ENCODE peak calls at places on chromosome 7, in five cellular contexts. Z is HCT116, M is SK-N-SH, Y is K562, C is H1. W is an unnamed sample.

GRCh38 chr7:88306590-88307048 is at the start of gene STEAP4:
- DNase-seq in Y (no peak), M (no peak), Z (peak; percentile 19), C (peak; percentile 47), W (peak; percentile 49)

GRCh38 chr7:149175150-149175549 is 20.2 kb upstream of the ZNF282 start:
- DNase-seq in C (no peak), Z (no peak), Y (no peak), M (peak; percentile 84), W (no peak)

GRCh38 chr7:129607471-129608120 is 3.9 kb upstream of the NRF1 start:
- DNase-seq in M (peak; percentile 64), Z (no peak), C (no peak), Y (peak; percentile 84), W (no peak)

GRCh38 chr7:73577627-73578341 is 595 bp downstream of the TBL2 start:
- DNase-seq in Y (no peak), M (no peak), C (no peak), Z (no peak), W (no peak)

GRCh38 chr7:43856996-43857395 is 12.3 kb downstream of the MRPS24 start:
- DNase-seq in Z (no peak), Y (no peak), M (no peak), C (no peak), W (no peak)

GRCh38 chr7:45347804-45348203 is 190.2 kb downstream of the RAMP3 start:
- DNase-seq in Y (peak; percentile 19), M (peak; percentile 85), C (peak; percentile 17), Z (no peak), W (peak; percentile 63)

GRCh38 chr7:18473119-18473518 is 22.4 kb upstream of the HDAC9 start:
- DNase-seq in C (no peak), Z (no peak), Y (no peak), M (no peak), W (no peak)

GRCh38 chr7:116779921-116780320 is 82.5 kb upstream of the CAPZA2 start:
- DNase-seq in Z (no peak), C (no peak), M (no peak), Y (no peak), W (no peak)

GRCh38 chr7:150850273-150850672 is 2.0 kb upstream of the AOC1 start:
- DNase-seq in M (no peak), C (no peak), Z (no peak), Y (no peak), W (no peak)

GRCh38 chr7:158650821-158651225 is 53.8 kb downstream of the NCAPG2 start:
- DNase-seq in Z (no peak), M (no peak), C (no peak), Y (no peak), W (no peak)

GRCh38 chr7:117110480-117111315 is 157.4 kb downstream of the ST7 start:
- DNase-seq in Z (no peak), M (peak; percentile 80), Y (no peak), C (no peak), W (no peak)

GRCh38 chr7:46554688-46555422 is 633.8 kb upstream of the IGFBP3 start:
- DNase-seq in Z (no peak), Y (no peak), M (no peak), C (no peak), W (no peak)

GRCh38 chr7:139743967-139744767 is 33.6 kb downstream of the HIPK2 start:
- DNase-seq in Y (no peak), Z (no peak), M (no peak), C (no peak), W (no peak)

GRCh38 chr7:156148995-156149394 is 336.7 kb upstream of the SHH start:
- DNase-seq in M (no peak), Y (no peak), C (no peak), Z (no peak), W (no peak)

GRCh38 chr7:156152380-156152779 is 340.1 kb upstream of the SHH start:
- DNase-seq in M (no peak), Z (no peak), C (no peak), Y (no peak), W (no peak)

GRCh38 chr7:156153590-156153989 is 341.3 kb upstream of the SHH start:
- DNase-seq in Y (no peak), Z (no peak), M (no peak), C (no peak), W (no peak)

GRCh38 chr7:156151658-156152057 is 339.4 kb upstream of the SHH start:
- DNase-seq in M (no peak), Z (no peak), C (no peak), Y (no peak), W (no peak)

GRCh38 chr7:156151082-156151481 is 338.8 kb upstream of the SHH start:
- DNase-seq in Z (no peak), Y (no peak), C (no peak), M (no peak), W (no peak)
- TF ChIP-seq YY1 in Z (no peak), Y (no peak), C (no peak), M (no peak), W (no peak)

DNA sequence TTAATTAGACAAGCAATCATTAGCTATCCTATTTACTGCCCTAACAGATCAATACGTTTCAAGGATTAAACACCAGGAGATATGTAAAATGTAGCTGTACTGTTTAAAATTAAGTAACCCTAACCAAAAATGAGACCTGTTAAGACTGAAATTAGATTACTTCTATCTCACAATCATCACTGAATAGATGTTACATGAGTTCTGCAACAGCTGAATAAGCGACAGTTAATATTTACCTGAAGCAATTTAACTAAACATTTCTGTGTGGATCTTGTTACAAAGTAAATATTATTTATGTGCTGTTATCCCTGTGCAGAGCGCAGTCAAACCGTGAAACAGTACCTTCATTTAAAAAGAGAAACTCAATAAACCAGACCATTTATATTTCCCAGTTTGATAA is 122.5 kb downstream of the RELN start:
- DNase-seq in M (no peak), Z (no peak), C (no peak), Y (no peak), W (no peak)
- TF ChIP-seq YY1 in M (no peak), Z (no peak), C (no peak), Y (no peak), W (no peak)

GRCh38 chr7:610531-611280 is 91.1 kb upstream of the PDGFA start:
- DNase-seq in Z (no peak), Y (peak; percentile 92), C (no peak), M (no peak), W (no peak)
- TF ChIP-seq YY1 in Z (no peak), Y (no peak), C (no peak), M (no peak), W (no peak)

GRCh38 chr7:28144266-28144665 is 36.3 kb downstream of the JAZF1 start:
- DNase-seq in Z (no peak), M (peak; percentile 70), Y (no peak), C (no peak), W (peak; percentile 27)

GRCh38 chr7:28137471-28137870 is 43.1 kb downstream of the JAZF1 start:
- DNase-seq in Z (no peak), C (no peak), M (no peak), Y (no peak), W (no peak)

GRCh38 chr7:28142650-28143049 is 37.9 kb downstream of the JAZF1 start:
- DNase-seq in Y (no peak), C (no peak), Z (no peak), M (no peak), W (no peak)

GRCh38 chr7:28138837-28139236 is 41.8 kb downstream of the JAZF1 start:
- DNase-seq in Y (no peak), M (no peak), Z (no peak), C (no peak), W (no peak)

DNA sequence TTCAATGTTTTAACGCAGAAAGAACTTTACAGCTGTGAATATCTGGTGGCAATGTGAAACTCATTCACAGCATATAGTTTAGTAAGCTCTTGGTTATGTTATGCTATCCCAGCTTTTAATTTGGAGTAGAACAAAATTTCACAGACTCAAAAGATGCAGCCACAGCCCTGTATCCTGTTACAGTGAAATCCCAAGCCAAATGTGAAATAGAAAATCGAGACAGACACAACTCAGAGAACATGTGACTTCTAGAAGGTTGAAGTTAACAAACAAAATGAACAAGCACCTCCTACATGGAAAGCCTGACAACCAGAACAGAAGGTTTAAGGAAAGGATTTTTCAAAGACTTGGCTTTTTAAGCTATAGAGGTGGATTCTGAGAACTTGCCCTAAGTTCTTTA is 39.6 kb downstream of the JAZF1 start:
- DNase-seq in C (no peak), M (no peak), Y (no peak), Z (no peak), W (no peak)
- TF ChIP-seq YY1 in C (no peak), M (no peak), Y (no peak), Z (no peak), W (no peak)

GRCh38 chr7:33449847-33450246 is 320.5 kb downstream of the BBS9 start:
- DNase-seq in C (no peak), M (no peak), Y (no peak), Z (no peak), W (no peak)

GRCh38 chr7:33447980-33448379 is 318.6 kb downstream of the BBS9 start:
- DNase-seq in M (no peak), Y (no peak), Z (no peak), C (no peak), W (no peak)

GRCh38 chr7:33446551-33446950 is 317.2 kb downstream of the BBS9 start:
- DNase-seq in Y (no peak), Z (no peak), C (no peak), M (no peak), W (no peak)

DNA sequence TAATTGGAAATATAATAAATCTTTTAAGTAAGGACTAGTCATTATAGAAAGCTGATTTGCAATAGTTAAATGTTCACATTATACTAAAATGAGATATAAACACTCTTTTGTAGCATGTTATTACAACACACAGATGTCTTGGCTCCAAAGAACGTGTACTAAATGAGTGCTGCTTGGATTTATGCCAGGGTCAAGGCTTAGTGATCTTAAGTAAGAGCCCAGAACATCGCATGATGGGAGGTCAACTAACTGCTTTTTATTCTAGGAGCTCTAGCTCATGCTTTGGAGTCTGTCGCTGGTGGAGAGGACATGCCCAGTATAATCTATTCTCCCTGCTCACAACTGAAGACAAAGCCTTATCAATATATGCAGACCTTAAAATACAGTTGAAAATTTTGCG is 315.1 kb downstream of the BBS9 start:
- DNase-seq in M (no peak), C (no peak), Y (no peak), Z (no peak), W (no peak)
- TF ChIP-seq YY1 in M (no peak), C (no peak), Y (no peak), Z (no peak), W (no peak)